ENCODE peak calls at places on chromosomes 2 and 18, in four cellular contexts. One of them, this sample, is unnamed.
A peak's percentile ranks its signal among the peaks of the same experiment; 100 is the strongest.

GRCh38 chr18:40222736-40223135 is 1732.3 kb upstream of the PIK3C3 start:
- DNase-seq in GM12878: no peak
- DNase-seq in K562: no peak
- DNase-seq in H1: no peak
- DNase-seq in this sample: no peak

GRCh38 chr2:46065152-46065551 is 232.1 kb upstream of the EPAS1 start:
- DNase-seq in H1: no peak
- DNase-seq in GM12878: no peak
- DNase-seq in K562: no peak
- DNase-seq in this sample: no peak

GRCh38 chr2:6421888-6422287 is 443.8 kb downstream of the CMPK2 start:
- DNase-seq in GM12878: no peak
- DNase-seq in H1: no peak
- DNase-seq in K562: no peak
- DNase-seq in this sample: no peak

GRCh38 chr18:25144835-25145234 is 207.1 kb downstream of the ZNF521 start:
- DNase-seq in H1: no peak
- DNase-seq in K562: no peak
- DNase-seq in GM12878: no peak
- DNase-seq in this sample: peak; percentile 0

GRCh38 chr2:178553047-178553446 is 72.8 kb downstream of the PLEKHA3 start:
- DNase-seq in K562: no peak
- DNase-seq in GM12878: no peak
- DNase-seq in H1: no peak
- DNase-seq in this sample: no peak

GRCh38 chr2:16349811-16350210 is 315.8 kb downstream of the CYRIA start:
- DNase-seq in GM12878: no peak
- DNase-seq in K562: no peak
- DNase-seq in H1: no peak
- DNase-seq in this sample: no peak

GRCh38 chr2:239386001-239386670 is 14.7 kb downstream of the HDAC4 start:
- DNase-seq in GM12878: no peak
- DNase-seq in H1: no peak
- DNase-seq in K562: no peak
- DNase-seq in this sample: no peak

GRCh38 chr2:181949047-181949446 is 36.6 kb upstream of the PPP1R1C start:
- DNase-seq in H1: no peak
- DNase-seq in GM12878: no peak
- DNase-seq in K562: no peak
- DNase-seq in this sample: no peak

GRCh38 chr2:7007488-7007845 is 90.3 kb downstream of the RNF144A start:
- DNase-seq in GM12878: no peak
- DNase-seq in H1: no peak
- DNase-seq in K562: no peak
- DNase-seq in this sample: no peak

GRCh38 chr2:47767880-47768609 is 14.9 kb upstream of the MSH6 start:
- DNase-seq in H1: peak; percentile 54
- DNase-seq in K562: peak; percentile 78
- DNase-seq in GM12878: no peak
- DNase-seq in this sample: peak; percentile 27

GRCh38 chr2:109139844-109140396 is 10.9 kb downstream of the SH3RF3 start:
- DNase-seq in GM12878: no peak
- DNase-seq in H1: no peak
- DNase-seq in K562: no peak
- DNase-seq in this sample: no peak

GRCh38 chr2:109141727-109142283 is 12.8 kb downstream of the SH3RF3 start:
- DNase-seq in H1: no peak
- DNase-seq in GM12878: no peak
- DNase-seq in K562: no peak
- DNase-seq in this sample: no peak

GRCh38 chr2:109142416-109143210 is 13.6 kb downstream of the SH3RF3 start:
- DNase-seq in GM12878: no peak
- DNase-seq in H1: no peak
- DNase-seq in K562: no peak
- DNase-seq in this sample: no peak

GRCh38 chr2:109139002-109139401 is 10.0 kb downstream of the SH3RF3 start:
- DNase-seq in H1: no peak
- DNase-seq in K562: no peak
- DNase-seq in GM12878: no peak
- DNase-seq in this sample: no peak

DNA sequence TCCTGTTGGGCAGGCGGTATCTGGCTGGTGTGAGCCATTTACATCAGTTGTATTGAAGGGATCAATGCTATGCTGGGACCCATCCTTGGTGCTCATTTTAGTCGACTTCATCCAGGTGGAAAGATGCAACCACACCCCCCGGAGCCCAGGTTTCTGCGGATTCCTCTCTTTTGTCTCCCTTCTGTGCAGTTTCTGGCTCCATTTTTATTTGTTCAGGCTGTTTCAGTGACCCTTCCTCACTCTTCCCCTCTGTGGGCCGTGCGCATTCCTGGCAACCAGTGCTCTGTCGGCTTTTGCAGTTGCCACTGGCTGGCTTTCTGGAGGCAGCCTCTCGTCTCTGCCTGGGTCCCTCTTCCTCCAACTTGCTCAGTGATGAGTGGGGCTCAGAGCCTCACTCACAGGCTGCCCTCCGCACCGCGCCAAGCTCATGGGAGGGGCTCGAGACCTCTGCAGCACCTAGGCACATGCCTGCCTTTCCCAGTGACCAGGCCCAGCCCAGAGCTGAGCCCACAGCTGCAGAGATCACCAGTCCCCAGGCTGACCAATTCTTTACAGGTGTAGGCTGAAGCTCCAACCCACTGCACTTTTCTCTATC is 12.1 kb downstream of the SH3RF3 start:
- DNase-seq in GM12878: no peak
- DNase-seq in K562: no peak
- DNase-seq in H1: no peak
- DNase-seq in this sample: no peak
- TF ChIP-seq ZNF274 in GM12878: no peak
- TF ChIP-seq ZNF274 in K562: no peak
- TF ChIP-seq ZNF274 in H1: no peak
- TF ChIP-seq ZNF274 in this sample: no peak

GRCh38 chr2:192203876-192204275 is 9.1 kb upstream of the TMEFF2 start:
- DNase-seq in K562: no peak
- DNase-seq in GM12878: no peak
- DNase-seq in H1: no peak
- DNase-seq in this sample: no peak

DNA sequence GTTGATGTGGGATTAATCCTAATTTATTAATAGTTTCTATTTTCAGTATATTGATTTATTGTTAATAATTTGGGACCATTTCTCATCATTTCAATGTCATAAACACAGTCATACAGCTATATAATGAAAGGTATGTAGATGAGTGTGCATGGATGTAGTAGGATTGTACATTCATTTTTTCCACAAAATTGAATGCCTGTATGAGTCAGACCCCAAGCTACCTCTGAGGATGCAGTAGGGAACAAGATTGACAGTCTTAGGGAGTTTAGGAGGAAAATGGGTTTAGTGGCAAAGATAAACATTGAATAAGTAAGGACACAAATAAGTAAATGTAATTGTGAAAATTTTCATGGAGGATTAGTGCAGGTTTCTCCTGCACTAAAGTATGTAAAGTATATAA is 14.1 kb upstream of the TMEFF2 start:
- DNase-seq in GM12878: no peak
- DNase-seq in H1: no peak
- DNase-seq in K562: no peak
- DNase-seq in this sample: no peak
- TF ChIP-seq CBX5 in GM12878: no peak
- TF ChIP-seq CBX5 in H1: no peak
- TF ChIP-seq CBX5 in K562: no peak
- TF ChIP-seq CBX5 in this sample: no peak

GRCh38 chr2:142944721-142945120 is 67.3 kb downstream of the KYNU start:
- DNase-seq in K562: no peak
- DNase-seq in H1: no peak
- DNase-seq in GM12878: no peak
- DNase-seq in this sample: no peak
- TF ChIP-seq ZNF274 in K562: no peak
- TF ChIP-seq ZNF274 in H1: no peak
- TF ChIP-seq ZNF274 in GM12878: no peak
- TF ChIP-seq ZNF274 in this sample: no peak

DNA sequence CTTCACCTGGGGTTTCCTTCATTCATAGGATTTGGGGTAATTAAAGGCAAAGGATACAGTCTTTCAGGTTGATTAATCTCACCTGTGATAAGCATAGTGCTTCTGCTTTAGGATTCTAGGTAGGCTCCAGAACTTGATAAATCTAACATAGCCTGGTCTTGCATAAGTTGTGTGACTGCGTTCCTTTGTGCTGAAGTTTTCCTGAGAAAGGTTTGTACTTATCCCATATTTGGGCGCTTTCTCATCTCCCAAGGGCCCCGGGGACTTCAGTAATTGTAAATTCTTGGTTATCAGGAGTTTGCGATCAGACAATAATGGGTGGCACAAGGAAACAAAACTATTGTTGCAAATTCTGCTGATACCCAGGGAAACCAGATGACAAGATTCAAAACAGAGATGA is 53.1 kb downstream of the MTCL1 start:
- DNase-seq in K562: no peak
- DNase-seq in GM12878: no peak
- DNase-seq in H1: no peak
- DNase-seq in this sample: no peak
- TF ChIP-seq CBX5 in K562: no peak
- TF ChIP-seq CBX5 in GM12878: no peak
- TF ChIP-seq CBX5 in H1: no peak
- TF ChIP-seq CBX5 in this sample: no peak

DNA sequence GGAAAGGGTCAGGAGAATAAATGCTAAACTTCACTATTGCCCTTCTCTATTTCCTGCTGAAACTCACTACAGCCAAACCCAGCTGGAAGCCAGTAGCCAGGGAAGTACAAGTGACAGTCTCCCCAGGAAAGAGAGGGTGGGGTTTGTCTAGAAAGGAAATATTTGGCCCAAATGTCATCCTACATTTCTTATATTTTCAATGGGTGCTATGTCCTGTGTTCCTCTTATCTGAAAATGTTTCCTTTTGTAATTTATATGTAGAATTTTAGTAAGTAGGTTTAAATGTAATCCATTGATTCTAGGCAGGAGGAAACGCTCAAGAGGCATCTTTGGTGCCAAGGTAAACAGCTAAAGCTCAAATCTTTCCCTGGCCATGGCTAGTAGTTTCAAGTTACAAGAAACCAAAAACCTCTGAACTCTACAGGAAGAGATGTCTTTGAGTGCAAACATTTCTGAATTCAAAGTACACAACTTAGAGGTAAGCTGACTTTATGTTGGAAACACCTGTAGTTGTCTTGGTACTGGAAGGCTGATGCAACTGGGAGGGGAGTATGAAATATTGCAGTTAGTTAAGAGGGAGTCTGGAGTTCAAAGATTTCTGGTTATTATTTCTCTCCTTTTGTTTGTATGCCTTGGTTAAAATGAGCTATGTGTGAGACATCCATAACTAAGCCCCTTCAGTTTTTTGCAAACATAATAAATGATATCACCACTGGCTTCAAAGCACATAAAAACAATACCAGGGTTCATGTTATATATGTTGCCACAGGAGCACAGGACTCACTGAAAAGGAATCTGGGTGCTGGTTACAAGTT is 356.1 kb upstream of the ZC3H15 start:
- DNase-seq in K562: no peak
- DNase-seq in H1: no peak
- DNase-seq in GM12878: no peak
- DNase-seq in this sample: peak; percentile 75
- TF ChIP-seq ZNF274 in K562: no peak
- TF ChIP-seq ZNF274 in H1: no peak
- TF ChIP-seq ZNF274 in GM12878: no peak
- TF ChIP-seq ZNF274 in this sample: no peak

GRCh38 chr2:19868224-19868623 is 33.6 kb downstream of the TTC32 start:
- DNase-seq in GM12878: no peak
- DNase-seq in H1: no peak
- DNase-seq in K562: no peak
- DNase-seq in this sample: no peak

GRCh38 chr2:19871836-19872235 is 29.9 kb downstream of the TTC32 start:
- DNase-seq in K562: no peak
- DNase-seq in H1: no peak
- DNase-seq in GM12878: no peak
- DNase-seq in this sample: no peak

GRCh38 chr2:19870792-19871191 is 31.0 kb downstream of the TTC32 start:
- DNase-seq in K562: no peak
- DNase-seq in GM12878: no peak
- DNase-seq in H1: no peak
- DNase-seq in this sample: peak; percentile 36

GRCh38 chr2:19866741-19867140 is 35.0 kb downstream of the TTC32 start:
- DNase-seq in H1: no peak
- DNase-seq in K562: no peak
- DNase-seq in GM12878: no peak
- DNase-seq in this sample: no peak

GRCh38 chr2:19868705-19869550 is 32.9 kb downstream of the TTC32 start:
- DNase-seq in K562: peak; percentile 42
- DNase-seq in H1: no peak
- DNase-seq in GM12878: no peak
- DNase-seq in this sample: no peak
- TF ChIP-seq CBX5 in K562: no peak
- TF ChIP-seq CBX5 in H1: no peak
- TF ChIP-seq CBX5 in GM12878: no peak
- TF ChIP-seq CBX5 in this sample: no peak

DNA sequence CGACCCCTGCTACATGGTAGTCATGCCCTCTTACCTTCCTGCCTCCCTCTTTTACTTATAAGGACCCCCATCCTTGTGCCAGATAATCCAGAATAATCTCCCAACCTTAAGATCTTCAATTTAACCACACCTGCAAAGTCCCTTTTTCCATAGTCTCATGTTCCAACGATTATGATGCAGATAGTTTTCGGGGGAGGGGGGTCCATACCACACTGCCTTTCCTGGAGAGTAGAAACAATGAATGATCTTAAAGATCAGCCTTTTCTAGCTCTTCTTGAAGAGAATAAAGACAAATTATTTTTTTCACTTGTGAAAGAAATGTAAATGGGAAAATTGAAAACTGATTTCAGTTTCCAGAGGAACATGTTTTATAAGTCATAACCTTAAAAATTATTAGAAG is 4.3 kb upstream of the FAM98A start:
- DNase-seq in GM12878: no peak
- DNase-seq in K562: no peak
- DNase-seq in H1: no peak
- DNase-seq in this sample: no peak
- TF ChIP-seq ZNF274 in GM12878: no peak
- TF ChIP-seq ZNF274 in K562: no peak
- TF ChIP-seq ZNF274 in H1: no peak
- TF ChIP-seq ZNF274 in this sample: no peak

GRCh38 chr2:197130318-197130717 is 180.3 kb downstream of the ANKRD44 start:
- DNase-seq in H1: no peak
- DNase-seq in GM12878: peak; percentile 77
- DNase-seq in K562: no peak
- DNase-seq in this sample: no peak
- TF ChIP-seq CBX5 in H1: no peak
- TF ChIP-seq CBX5 in GM12878: no peak
- TF ChIP-seq CBX5 in K562: no peak
- TF ChIP-seq CBX5 in this sample: no peak

This sample was measured in HepG2.